ENCODE peak calls at places on chromosomes 7 and 10, in six cellular contexts. Z, Y, O, P, N and E are unnamed samples.

GRCh38 chr7:22728416-22729029 is 1.5 kb downstream of the IL6 start:
- DNase-seq in Y (peak; percentile 42), O (no peak), N (peak; percentile 77), Z (no peak), P (no peak), E (no peak)

GRCh38 chr7:142807855-142808460 is 37.2 kb downstream of the PRSS2 start:
- DNase-seq in P (no peak), Y (no peak), N (no peak), O (no peak), Z (no peak), E (no peak)

GRCh38 chr7:39949980-39950472 is at the start of gene CDK13:
- DNase-seq in N (peak; percentile 79), Z (peak; percentile 86), Y (peak; percentile 75), P (peak; percentile 95), O (peak; percentile 82), E (no peak)

GRCh38 chr10:83991986-83992753 is 147.1 kb upstream of the GHITM start:
- DNase-seq in Y (peak; percentile 44), N (no peak), Z (no peak), P (no peak), O (no peak), E (no peak)

GRCh38 chr10:118901409-118901808 is 128.1 kb upstream of the NANOS1 start:
- DNase-seq in Y (no peak), Z (no peak), O (no peak), P (no peak), N (no peak), E (no peak)

GRCh38 chr7:69129524-69129923 is 468.8 kb upstream of the AUTS2 start:
- DNase-seq in O (no peak), N (no peak), Z (no peak), Y (no peak), P (no peak), E (no peak)

GRCh38 chr10:127919418-127920191 is 12.7 kb downstream of the PTPRE start:
- DNase-seq in Y (no peak), Z (no peak), O (no peak), N (peak; percentile 62), P (peak; percentile 81), E (no peak)

GRCh38 chr10:23200586-23200985 is 8.5 kb downstream of the PTF1A start:
- DNase-seq in O (no peak), N (no peak), P (no peak), Z (no peak), Y (no peak), E (no peak)

GRCh38 chr7:76108540-76109233 is 60.8 kb downstream of the MDH2 start:
- DNase-seq in P (no peak), N (no peak), Z (peak; percentile 59), Y (no peak), O (no peak), E (no peak)

GRCh38 chr7:25897261-25897782 is 254.7 kb upstream of the NFE2L3 start:
- DNase-seq in Y (peak; percentile 53), O (no peak), P (no peak), Z (no peak), N (no peak), E (no peak)

GRCh38 chr10:103512591-103513382 is 19.3 kb downstream of the NEURL1 start:
- DNase-seq in Z (peak; percentile 77), O (no peak), Y (no peak), P (peak; percentile 76), N (no peak), E (no peak)

GRCh38 chr10:133127291-133128125 is 32.5 kb upstream of the KNDC1 start:
- DNase-seq in P (no peak), N (no peak), Y (peak; percentile 88), O (peak; percentile 10), Z (peak; percentile 39), E (no peak)

GRCh38 chr10:59682986-59683937 is 26.4 kb downstream of the SLC16A9 start:
- DNase-seq in Y (no peak), O (no peak), N (no peak), Z (no peak), P (no peak), E (no peak)

GRCh38 chr10:115514895-115515294 is 421.7 kb downstream of the ATRNL1 start:
- DNase-seq in Z (no peak), N (no peak), O (no peak), P (no peak), Y (no peak), E (no peak)

GRCh38 chr7:92758796-92759431 is 77.5 kb downstream of the CDK6 start:
- DNase-seq in N (no peak), O (no peak), Y (no peak), P (no peak), Z (no peak), E (no peak)

GRCh38 chr10:122323188-122323587 is 51.3 kb upstream of the PLEKHA1 start:
- DNase-seq in N (no peak), O (no peak), Y (no peak), P (no peak), Z (no peak), E (peak; percentile 60)

GRCh38 chr7:69800495-69800894 is 202.2 kb downstream of the AUTS2 start:
- DNase-seq in Z (no peak), P (no peak), O (no peak), Y (no peak), N (peak; percentile 28), E (no peak)

GRCh38 chr7:146781352-146782116 is 664.9 kb downstream of the CNTNAP2 start:
- DNase-seq in P (no peak), O (no peak), Y (no peak), Z (no peak), N (no peak), E (no peak)

GRCh38 chr7:94650137-94650536 is 5.8 kb downstream of the SGCE start:
- DNase-seq in P (no peak), N (no peak), Z (no peak), Y (no peak), O (no peak), E (no peak)

GRCh38 chr7:64884085-64884912 is 18.8 kb upstream of the ZNF273 start:
- DNase-seq in O (peak; percentile 12), N (no peak), P (peak; percentile 77), Y (no peak), Z (no peak), E (peak; percentile 90)

GRCh38 chr10:119217937-119218579 is 10.7 kb downstream of the GRK5 start:
- DNase-seq in N (peak; percentile 85), Z (no peak), O (no peak), P (no peak), Y (no peak), E (no peak)

GRCh38 chr10:103544657-103545310 is 51.3 kb downstream of the NEURL1 start:
- DNase-seq in O (no peak), P (peak; percentile 65), Z (no peak), N (no peak), Y (no peak), E (peak; percentile 67)

GRCh38 chr10:116826803-116827202 is 22.5 kb upstream of the ENO4 start:
- DNase-seq in O (no peak), N (no peak), Y (no peak), Z (no peak), P (no peak), E (peak; percentile 22)

GRCh38 chr10:103145046-103145445 is 48.0 kb downstream of the NT5C2 start:
- DNase-seq in O (no peak), N (peak; percentile 71), Y (no peak), Z (no peak), P (no peak), E (no peak)

GRCh38 chr7:97381815-97382214 is 264.3 kb downstream of the SDHAF3 start:
- DNase-seq in O (no peak), Y (no peak), N (no peak), Z (no peak), P (no peak), E (no peak)
- TF ChIP-seq CTCF in O (no peak), Y (peak; percentile 28), N (no peak), Z (no peak), P (no peak), E (no peak)

GRCh38 chr10:130301026-130301892 is 165.1 kb downstream of the GLRX3 start:
- DNase-seq in Y (no peak), N (peak; percentile 80), O (peak; percentile 43), Z (peak; percentile 72), P (no peak), E (no peak)

GRCh38 chr10:130300608-130301025 is 164.4 kb downstream of the GLRX3 start:
- DNase-seq in N (peak; percentile 61), O (peak; percentile 25), Y (no peak), P (no peak), Z (peak; percentile 71), E (no peak)
- H3K4me3 ChIP-seq in N (peak overlapping the region; percentile 43), O (peak overlapping the region; percentile 77), Y (no peak overlapping the region), P (no peak overlapping the region), Z (peak overlapping the region; percentile 63), E (no peak overlapping the region)

GRCh38 chr7:24755541-24756416 is 1.5 kb downstream of the GSDME start:
- DNase-seq in O (no peak), N (peak; percentile 58), Z (no peak), Y (no peak), P (no peak), E (no peak)

GRCh38 chr7:24756989-24757798 is at the start of gene GSDME:
- DNase-seq in P (peak; percentile 93), Z (peak; percentile 83), Y (peak; percentile 36), O (peak; percentile 69), N (peak; percentile 71), E (no peak)

GRCh38 chr7:24756545-24756988 is 697 bp downstream of the GSDME start:
- DNase-seq in Y (no peak), Z (peak; percentile 59), N (no peak), P (no peak), O (no peak), E (no peak)

GRCh38 chr7:24755096-24755495 is 2.2 kb downstream of the GSDME start:
- DNase-seq in N (no peak), P (no peak), Y (no peak), Z (no peak), O (no peak), E (no peak)

DNA sequence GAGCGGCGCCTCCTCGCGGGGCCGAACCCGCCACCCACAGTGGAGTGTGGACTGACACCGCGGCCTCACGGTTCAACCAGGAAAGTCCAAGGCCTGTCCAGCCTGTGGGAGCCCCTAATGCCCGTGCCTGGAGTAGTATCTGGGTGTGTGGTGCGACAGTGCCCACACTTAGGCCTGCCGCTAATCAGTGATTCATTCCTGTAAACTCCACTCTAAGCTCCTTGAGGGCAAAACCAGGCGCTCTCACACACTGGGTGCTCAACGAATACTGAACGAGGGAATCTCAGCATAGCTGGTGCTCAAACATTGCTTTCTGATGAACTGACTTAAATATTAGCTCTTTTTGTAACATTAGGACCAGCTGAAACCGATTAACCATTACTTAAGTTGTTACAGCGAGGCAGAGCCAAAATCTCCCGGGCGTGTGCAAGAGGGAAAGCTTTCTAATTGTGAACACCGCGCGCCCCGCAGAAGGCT is 573 bp upstream of the GSDME start:
- DNase-seq in O (no peak), P (peak; percentile 88), Z (no peak), Y (no peak), N (peak; percentile 55), E (no peak)
- TF ChIP-seq CTCF in O (no peak), P (no peak), Z (no peak), Y (no peak), N (no peak), E (no peak)

DNA sequence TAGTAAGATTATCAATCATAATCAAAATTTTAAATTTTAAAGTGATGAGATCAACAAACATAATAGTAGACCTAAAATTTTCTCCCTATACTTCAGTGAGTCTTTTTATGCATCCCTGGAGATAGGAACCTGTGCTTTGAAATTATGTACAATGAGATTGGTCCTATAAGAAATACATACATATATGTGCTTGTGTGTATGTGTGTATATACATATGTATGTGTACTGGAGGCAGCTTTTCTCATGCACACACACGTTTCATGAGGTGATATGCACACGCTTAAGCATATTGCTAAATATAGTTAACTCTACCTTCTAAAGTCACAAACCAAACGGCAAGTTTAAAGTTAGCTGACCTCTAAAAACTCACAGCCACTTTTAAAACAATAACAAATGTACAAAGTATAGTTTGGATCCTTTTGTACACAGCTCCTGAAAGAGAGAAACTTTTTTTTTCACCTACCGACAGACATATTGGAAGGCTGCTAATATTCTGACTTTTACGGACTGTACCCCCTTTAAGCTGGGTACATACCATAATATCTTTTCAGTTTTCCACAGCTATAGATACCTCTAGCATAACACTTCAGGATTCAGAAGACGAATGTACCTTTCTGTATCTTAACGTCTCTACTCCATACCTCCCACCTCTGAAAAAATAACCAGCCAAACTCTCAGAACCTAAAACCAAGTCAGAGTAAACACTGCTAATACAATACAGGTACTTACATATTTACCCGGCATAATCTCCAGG is 3.3 kb downstream of the ITGB1 start:
- DNase-seq in Z (no peak), P (no peak), Y (no peak), O (no peak), N (no peak), E (no peak)
- H3K4me3 ChIP-seq in Z (no peak overlapping the region), P (no peak overlapping the region), Y (peak overlapping the region; percentile 81), O (peak overlapping the region; percentile 90), N (peak overlapping the region; percentile 99), E (peak overlapping the region; percentile 35)